ENCODE peak calls at places on chromosomes 12 and 14, in seven cellular contexts. Q is AG09319; E is CD8-positive, alpha-beta T cell; X is upper lobe of left lung; B is breast epithelium; N is Caco-2; V is WTC11. Y is an unnamed sample.

GRCh38 chr12:131754184-131754583 is 43.3 kb downstream of the SFSWAP start:
- DNase-seq in Q (no peak), E (no peak), X (no peak), B (no peak), N (no peak), V (no peak), Y (no peak)

GRCh38 chr14:94675036-94675435 is 62.8 kb downstream of the SERPINA3 start:
- DNase-seq in Q (no peak), E (no peak), X (no peak), B (no peak), N (no peak), V (no peak), Y (no peak)

GRCh38 chr14:74980746-74981661 is 21.7 kb upstream of the EIF2B2 start:
- DNase-seq in Q (no peak), E (no peak), X (no peak), B (no peak), N (no peak), V (peak; percentile 55), Y (peak; percentile 11)

GRCh38 chr12:2306012-2306411 is 253.2 kb downstream of the CACNA1C start:
- DNase-seq in Q (no peak), E (no peak), X (no peak), B (no peak), N (no peak), V (no peak), Y (no peak)

GRCh38 chr12:109944975-109945374 is 44.9 kb downstream of the TCHP start:
- DNase-seq in Q (no peak), E (no peak), X (peak; percentile 23), B (no peak), N (peak; percentile 25), V (peak; percentile 78), Y (no peak)

GRCh38 chr14:103697601-103698379 is 17.5 kb downstream of the XRCC3 start:
- DNase-seq in Q (no peak), E (no peak), X (no peak), B (no peak), N (no peak), V (no peak), Y (no peak)

GRCh38 chr12:57765003-57765697 is 1.7 kb downstream of the CYP27B1 start:
- DNase-seq in Q (no peak), E (no peak), X (peak; percentile 31), B (no peak), N (peak; percentile 71), V (peak; percentile 71), Y (peak; percentile 60)

GRCh38 chr14:73773441-73774243 is 59.5 kb upstream of the PNMA1 start:
- DNase-seq in Q (no peak), E (no peak), X (no peak), B (no peak), N (no peak), V (no peak), Y (no peak)

GRCh38 chr14:22820731-22821130 is 5.5 kb upstream of the SLC7A7 start:
- DNase-seq in Q (no peak), E (no peak), X (no peak), B (no peak), N (peak; percentile 77), V (no peak), Y (no peak)

GRCh38 chr14:100028990-100029677 is 36.1 kb upstream of the EVL start:
- DNase-seq in Q (no peak), E (no peak), X (no peak), B (no peak), N (no peak), V (no peak), Y (no peak)

GRCh38 chr14:100146548-100147091 is 12.8 kb downstream of the DEGS2 start:
- DNase-seq in Q (no peak), E (no peak), X (no peak), B (no peak), N (no peak), V (no peak), Y (no peak)

GRCh38 chr12:130160306-130160705 is 2.0 kb upstream of the FZD10 start:
- DNase-seq in Q (no peak), E (no peak), X (no peak), B (no peak), N (no peak), V (no peak), Y (no peak)

GRCh38 chr14:58878740-58879139 is 241.0 kb downstream of the DACT1 start:
- DNase-seq in Q (no peak), E (no peak), X (no peak), B (no peak), N (no peak), V (no peak), Y (no peak)

GRCh38 chr14:20781805-20782204 is 737 bp downstream of the RNASE6 start:
- DNase-seq in Q (no peak), E (no peak), X (no peak), B (no peak), N (no peak), V (no peak), Y (no peak)

GRCh38 chr12:112381421-112381897 is 772 bp downstream of the HECTD4 start:
- DNase-seq in Q (no peak), E (peak; percentile 2), X (peak; percentile 26), B (no peak), N (no peak), V (no peak), Y (peak; percentile 70)

GRCh38 chr12:124484526-124484953 is 82.9 kb downstream of the NCOR2 start:
- DNase-seq in Q (no peak), E (no peak), X (no peak), B (no peak), N (no peak), V (no peak), Y (peak; percentile 68)

GRCh38 chr14:104112609-104113571 is 25.5 kb upstream of the KIF26A start:
- DNase-seq in Q (no peak), E (no peak), X (no peak), B (no peak), N (no peak), V (peak; percentile 7), Y (no peak)

GRCh38 chr12:12070674-12071661 is at the start of gene BCL2L14:
- DNase-seq in Q (no peak), E (no peak), X (no peak), B (no peak), N (peak; percentile 77), V (no peak), Y (peak; percentile 58)

GRCh38 chr14:71688576-71688975 is 243.7 kb upstream of the RGS6 start:
- DNase-seq in Q (no peak), E (no peak), X (no peak), B (no peak), N (peak; percentile 74), V (no peak), Y (no peak)

GRCh38 chr14:69877492-69877891 is 1.7 kb upstream of the SMOC1 start:
- DNase-seq in Q (no peak), E (no peak), X (no peak), B (no peak), N (no peak), V (no peak), Y (peak; percentile 45)
- TF ChIP-seq CTCF in Q (peak; percentile 10), E (no peak), X (peak; percentile 7), B (no peak), N (peak; percentile 33), V (peak; percentile 45), Y (peak; percentile 44)

GRCh38 chr12:85720308-85721033 is 115.7 kb downstream of the RASSF9 start:
- DNase-seq in Q (no peak), E (no peak), X (no peak), B (no peak), N (no peak), V (no peak), Y (no peak)

DNA sequence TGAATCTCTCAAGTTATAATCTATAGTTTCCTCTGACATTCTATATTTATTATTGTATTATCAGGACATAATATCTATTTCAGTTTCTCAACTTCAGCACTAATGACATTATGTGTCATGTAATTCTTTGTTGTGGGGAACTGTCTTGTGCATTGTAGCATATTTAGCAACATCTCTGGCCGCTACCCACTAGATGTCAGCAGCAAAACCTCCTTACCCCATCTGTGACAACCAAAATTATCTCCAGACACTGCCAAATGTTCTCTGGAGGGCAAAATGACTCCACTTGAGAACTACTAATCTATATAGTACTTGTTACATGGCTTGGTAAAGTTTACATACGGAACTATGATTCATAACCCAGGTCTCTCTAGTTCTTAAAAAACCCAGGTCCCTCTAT is 110.2 kb downstream of the RASSF9 start:
- DNase-seq in Q (no peak), E (no peak), X (no peak), B (no peak), N (no peak), V (no peak), Y (no peak)
- TF ChIP-seq CTCF in Q (peak; percentile 14), E (no peak), X (no peak), B (no peak), N (peak; percentile 12), V (no peak), Y (no peak)

GRCh38 chr12:81976661-81977060 is 217.5 kb upstream of the PPFIA2 start:
- DNase-seq in Q (no peak), E (no peak), X (no peak), B (no peak), N (no peak), V (no peak), Y (no peak)
- TF ChIP-seq CTCF in Q (no peak), E (no peak), X (no peak), B (no peak), N (no peak), V (no peak), Y (no peak)

GRCh38 chr12:68613209-68613904 is 2.7 kb downstream of the RAP1B start:
- DNase-seq in Q (no peak), E (no peak), X (no peak), B (no peak), N (no peak), V (no peak), Y (no peak)
- TF ChIP-seq CTCF in Q (no peak), E (no peak), X (no peak), B (no peak), N (no peak), V (no peak), Y (no peak)

GRCh38 chr12:122981036-122981471 is 573 bp downstream of the ARL6IP4 start:
- DNase-seq in Q (no peak), E (no peak), X (no peak), B (no peak), N (peak; percentile 44), V (no peak), Y (no peak)
- TF ChIP-seq CTCF in Q (no peak), E (no peak), X (no peak), B (no peak), N (no peak), V (no peak), Y (no peak)

GRCh38 chr12:15636060-15636890 is 152.9 kb downstream of the EPS8 start:
- DNase-seq in Q (no peak), E (no peak), X (no peak), B (no peak), N (peak; percentile 11), V (no peak), Y (no peak)
- TF ChIP-seq CTCF in Q (no peak), E (no peak), X (no peak), B (no peak), N (no peak), V (no peak), Y (no peak)

DNA sequence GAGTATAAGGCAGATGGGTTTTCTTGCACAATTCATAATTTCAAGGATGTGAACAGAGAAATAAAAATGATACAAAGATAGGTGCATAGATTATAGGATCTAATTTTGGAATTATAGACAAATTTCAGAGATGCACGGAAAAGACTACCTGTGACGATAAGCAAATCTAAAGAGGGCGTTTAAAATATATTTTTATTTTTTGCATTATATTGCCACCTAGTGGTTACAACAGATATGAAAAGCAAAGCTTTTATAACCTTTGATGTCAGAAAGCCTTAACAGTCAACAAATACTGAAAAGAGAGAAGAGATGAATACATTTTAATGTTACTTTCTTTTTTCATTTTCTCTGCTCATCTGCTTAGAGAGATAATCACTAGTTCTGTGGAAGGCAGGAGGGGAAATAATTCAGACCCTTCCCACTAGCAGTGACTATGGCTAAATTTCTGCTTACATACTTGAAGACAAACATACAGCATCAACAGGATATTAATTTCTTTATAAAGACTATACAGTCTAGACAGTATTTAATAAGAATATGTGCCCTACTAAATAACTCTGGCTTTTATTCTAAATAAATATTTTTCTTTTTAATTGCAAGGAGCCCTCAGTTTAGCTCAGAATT is 46.3 kb downstream of the NTS start:
- DNase-seq in Q (no peak), E (no peak), X (no peak), B (no peak), N (no peak), V (no peak), Y (peak; percentile 23)
- TF ChIP-seq CTCF in Q (peak; percentile 52), E (peak; percentile 64), X (peak; percentile 51), B (peak; percentile 13), N (peak; percentile 36), V (peak; percentile 55), Y (peak; percentile 49)